ENCODE peak calls at places on chromosomes 16 and 17, in five cellular contexts. U is heart right ventricle; Z is ACHN; Q is NCI-H524; B is activated naive CD4-positive, alpha-beta T cell treated with anti-CD3 and anti-CD28 coated beads for 36 hours. R is an unnamed sample.

GRCh38 chr17:43949777-43950176 is 4.0 kb downstream of the PYY start:
- DNase-seq in U (no peak), Z (peak; percentile 31), Q (no peak), B (no peak), R (no peak)

GRCh38 chr16:78045865-78046581 is 23.7 kb downstream of the CLEC3A start:
- DNase-seq in U (peak; percentile 71), Z (peak; percentile 85), Q (no peak), B (peak; percentile 58), R (no peak)

GRCh38 chr17:1627987-1628855 is at the start of gene SLC43A2:
- DNase-seq in U (peak; percentile 82), Z (peak; percentile 74), Q (peak; percentile 59), B (peak; percentile 67), R (no peak)

GRCh38 chr16:14308357-14308723 is 237.2 kb downstream of the MRTFB start:
- DNase-seq in U (no peak), Z (no peak), Q (no peak), B (no peak), R (no peak)

GRCh38 chr17:82148997-82149396 is 51.0 kb upstream of the FASN start:
- DNase-seq in U (no peak), Z (no peak), Q (no peak), B (no peak), R (no peak)

GRCh38 chr16:14405611-14406537 is 224.2 kb downstream of the PARN start:
- DNase-seq in U (peak; percentile 19), Z (peak; percentile 16), Q (no peak), B (peak; percentile 17), R (no peak)

GRCh38 chr17:75459590-75460267 is 3.3 kb downstream of the TMEM94 start:
- DNase-seq in U (no peak), Z (no peak), Q (no peak), B (no peak), R (no peak)

GRCh38 chr17:7261377-7262191 is 694 bp downstream of the CLDN7 start:
- DNase-seq in U (no peak), Z (no peak), Q (no peak), B (peak; percentile 27), R (no peak)

GRCh38 chr17:6914711-6915110 is 81.1 kb upstream of the ALOX12 start:
- DNase-seq in U (no peak), Z (no peak), Q (no peak), B (peak; percentile 27), R (no peak)

GRCh38 chr17:81285179-81285878 is 9.8 kb downstream of the SLC38A10 start:
- DNase-seq in U (peak; percentile 82), Z (no peak), Q (no peak), B (peak; percentile 79), R (no peak)

GRCh38 chr17:80827646-80828643 is 163.7 kb upstream of the CHMP6 start:
- DNase-seq in U (no peak), Z (no peak), Q (no peak), B (no peak), R (no peak)

GRCh38 chr17:78798695-78799559 is 16.9 kb upstream of the CYTH1 start:
- DNase-seq in U (no peak), Z (peak; percentile 30), Q (peak; percentile 35), B (peak; percentile 38), R (no peak)

GRCh38 chr17:60583008-60583407 is 17.0 kb upstream of the PPM1D start:
- DNase-seq in U (no peak), Z (no peak), Q (no peak), B (no peak), R (no peak)

GRCh38 chr17:80859004-80859941 is 132.4 kb upstream of the CHMP6 start:
- DNase-seq in U (peak; percentile 79), Z (peak; percentile 95), Q (no peak), B (no peak), R (no peak)

GRCh38 chr17:32909787-32910369 is 18.1 kb upstream of the TMEM98 start:
- DNase-seq in U (no peak), Z (peak; percentile 85), Q (peak; percentile 36), B (peak; percentile 76), R (peak; percentile 39)

GRCh38 chr17:82230627-82231311 is 1.9 kb downstream of the SLC16A3 start:
- DNase-seq in U (peak; percentile 92), Z (no peak), Q (no peak), B (peak; percentile 44), R (peak; percentile 27)

GRCh38 chr16:72835041-72835440 is 212.9 kb downstream of the ZFHX3 start:
- DNase-seq in U (no peak), Z (no peak), Q (no peak), B (no peak), R (no peak)

GRCh38 chr16:86300746-86301480 is 209.4 kb upstream of the FOXF1 start:
- DNase-seq in U (no peak), Z (no peak), Q (no peak), B (no peak), R (no peak)

GRCh38 chr16:55489119-55489955 is 10.3 kb downstream of the MMP2 start:
- DNase-seq in U (no peak), Z (no peak), Q (no peak), B (no peak), R (no peak)

GRCh38 chr16:12214509-12214908 is 238.0 kb downstream of the SNX29 start:
- DNase-seq in U (no peak), Z (no peak), Q (no peak), B (no peak), R (no peak)

GRCh38 chr17:33639103-33639991 is 346.3 kb upstream of the ASIC2 start:
- DNase-seq in U (no peak), Z (no peak), Q (no peak), B (no peak), R (no peak)

GRCh38 chr17:17313350-17313991 is 10.3 kb downstream of the NT5M start:
- DNase-seq in U (peak; percentile 39), Z (peak; percentile 53), Q (peak; percentile 33), B (peak; percentile 84), R (no peak)

GRCh38 chr16:87713469-87714229 is 52.1 kb downstream of the KLHDC4 start:
- DNase-seq in U (no peak), Z (no peak), Q (no peak), B (peak; percentile 87), R (no peak)

GRCh38 chr17:41734139-41734948 is at the start of gene HAP1:
- DNase-seq in U (no peak), Z (peak; percentile 24), Q (no peak), B (no peak), R (no peak)

GRCh38 chr16:14608111-14608566 is 21.9 kb downstream of the PARN start:
- DNase-seq in U (no peak), Z (no peak), Q (no peak), B (no peak), R (no peak)

GRCh38 chr16:28820016-28820415 is 2.8 kb upstream of the ATXN2L start:
- DNase-seq in U (no peak), Z (no peak), Q (no peak), B (peak; percentile 1), R (no peak)

GRCh38 chr17:7886227-7887037 is 2.2 kb upstream of the CHD3 start:
- DNase-seq in U (no peak), Z (peak; percentile 45), Q (no peak), B (peak; percentile 70), R (no peak)

GRCh38 chr16:87324411-87325275 is 7.5 kb upstream of the C16orf95 start:
- DNase-seq in U (no peak), Z (peak; percentile 46), Q (peak; percentile 69), B (peak; percentile 52), R (no peak)

GRCh38 chr17:67994827-67995567 is 1.3 kb downstream of the C17orf58 start:
- DNase-seq in U (no peak), Z (peak; percentile 78), Q (no peak), B (no peak), R (peak; percentile 5)

GRCh38 chr17:48478224-48479013 is 48.4 kb upstream of the SKAP1 start:
- DNase-seq in U (no peak), Z (no peak), Q (no peak), B (peak; percentile 50), R (no peak)

GRCh38 chr16:84487358-84487757 is 17.1 kb downstream of the MEAK7 start:
- DNase-seq in U (no peak), Z (no peak), Q (no peak), B (no peak), R (no peak)

GRCh38 chr17:62703776-62704380 is 76.4 kb downstream of the MRC2 start:
- DNase-seq in U (peak; percentile 79), Z (peak; percentile 74), Q (peak; percentile 56), B (peak; percentile 71), R (peak; percentile 17)